ENCODE peak calls at places on chromosome 5, in four cellular contexts. H, O, R and M are unnamed samples.

GRCh38 chr5:175471628-175472027 is 6.7 kb upstream of the SFXN1 start:
- DNase-seq in H (no peak), O (no peak), R (peak), M (no peak)

GRCh38 chr5:83474170-83474796 is 2.7 kb downstream of the VCAN start:
- DNase-seq in H (peak), O (peak), R (peak), M (peak)

GRCh38 chr5:87076931-87077330 is 190.8 kb upstream of the RASA1 start:
- DNase-seq in H (no peak), O (no peak), R (no peak), M (no peak)

GRCh38 chr5:95725937-95726810 is 5.0 kb upstream of the RHOBTB3 start:
- DNase-seq in H (no peak), O (no peak), R (no peak), M (no peak)

GRCh38 chr5:6765612-6766525 is 52.6 kb downstream of the TENT4A start:
- DNase-seq in H (peak), O (peak), R (peak), M (peak)

GRCh38 chr5:128424672-128425071 is 113.4 kb downstream of the FBN2 start:
- DNase-seq in H (no peak), O (no peak), R (no peak), M (no peak)

GRCh38 chr5:85670417-85670816 is 947.3 kb upstream of the COX7C start:
- DNase-seq in H (no peak), O (no peak), R (no peak), M (no peak)

GRCh38 chr5:95786821-95787408 is 35.6 kb downstream of the GLRX start:
- DNase-seq in H (no peak), O (no peak), R (no peak), M (no peak)

GRCh38 chr5:52811067-52811749 is 23.5 kb downstream of the ITGA1 start:
- DNase-seq in H (no peak), O (no peak), R (no peak), M (no peak)

GRCh38 chr5:129459485-129460120 is 495 bp upstream of the ADAMTS19 start:
- DNase-seq in H (no peak), O (no peak), R (no peak), M (no peak)

GRCh38 chr5:124847907-124848306 is 101.5 kb upstream of the ZNF608 start:
- DNase-seq in H (no peak), O (no peak), R (no peak), M (no peak)

GRCh38 chr5:88661870-88662207 is 221.1 kb downstream of the MEF2C start:
- DNase-seq in H (no peak), O (no peak), R (no peak), M (no peak)

GRCh38 chr5:73311291-73312110 is 137.1 kb downstream of the FOXD1 start:
- DNase-seq in H (no peak), O (no peak), R (no peak), M (no peak)

GRCh38 chr5:123617561-123617960 is 105.6 kb downstream of the CSNK1G3 start:
- DNase-seq in H (no peak), O (no peak), R (no peak), M (no peak)

GRCh38 chr5:1299511-1299850 is 4.6 kb upstream of the TERT start:
- DNase-seq in H (no peak), O (no peak), R (peak), M (no peak)

GRCh38 chr5:80960531-80961375 is 590 bp downstream of the RASGRF2 start:
- DNase-seq in H (peak), O (no peak), R (peak), M (no peak)

GRCh38 chr5:96903300-96903699 is 27.0 kb downstream of the ERAP2 start:
- DNase-seq in H (no peak), O (no peak), R (no peak), M (no peak)

GRCh38 chr5:177338251-177339106 is 13.0 kb downstream of the LMAN2 start:
- DNase-seq in H (no peak), O (no peak), R (no peak), M (no peak)

GRCh38 chr5:92930057-92930456 is 651.0 kb downstream of the NR2F1-AS1 start:
- DNase-seq in H (no peak), O (no peak), R (no peak), M (no peak)

GRCh38 chr5:91175708-91176107 is 207.4 kb downstream of the ARRDC3 start:
- DNase-seq in H (no peak), O (no peak), R (no peak), M (no peak)

GRCh38 chr5:175749591-175749990 is 91.7 kb downstream of the HRH2 start:
- DNase-seq in H (no peak), O (no peak), R (no peak), M (peak)